ENCODE peak calls at places on chromosomes 12 and 14, in nine cellular contexts. F is cardiac fibroblast, C is left cardiac atrium, Z is NCI-H345, J is B cell, D is fibroblast of the aortic adventitia, N is uterus, R is epithelial cell of esophagus, U is Kasumi-1. K is an unnamed sample.

GRCh38 chr12:1289371-1290155 is 298.5 kb downstream of the ERC1 start:
- DNase-seq in F (no peak), C (no peak), Z (no peak), J (no peak), D (peak; percentile 17), N (no peak), R (no peak), U (peak; percentile 63), K (no peak)

GRCh38 chr12:72832024-72832423 is 559.9 kb downstream of the TRHDE start:
- DNase-seq in F (no peak), C (no peak), Z (no peak), J (no peak), D (no peak), N (no peak), R (no peak), U (no peak), K (no peak)

GRCh38 chr14:92632546-92633273 is 115.7 kb downstream of the LGMN start:
- DNase-seq in F (no peak), C (no peak), Z (no peak), J (no peak), D (no peak), N (no peak), R (no peak), U (no peak), K (no peak)

GRCh38 chr12:26156996-26157395 is 32.2 kb upstream of the BHLHE41 start:
- DNase-seq in F (no peak), C (no peak), Z (no peak), J (no peak), D (no peak), N (no peak), R (no peak), U (no peak), K (no peak)

GRCh38 chr12:18570543-18570942 is 167.3 kb downstream of the PLCZ1 start:
- DNase-seq in F (no peak), C (no peak), Z (no peak), J (no peak), D (no peak), N (no peak), R (peak; percentile 5), U (no peak), K (no peak)

GRCh38 chr14:102949062-102949800 is 26.8 kb downstream of the AMN start:
- DNase-seq in F (no peak), C (no peak), Z (no peak), J (peak; percentile 74), D (no peak), N (no peak), R (no peak), U (peak; percentile 52), K (peak; percentile 41)

GRCh38 chr12:19657401-19657800 is 218.1 kb downstream of the AEBP2 start:
- DNase-seq in F (no peak), C (no peak), Z (no peak), J (no peak), D (peak; percentile 27), N (no peak), R (no peak), U (no peak), K (no peak)

GRCh38 chr14:34488528-34488927 is 26.5 kb upstream of the SPTSSA start:
- DNase-seq in F (no peak), C (no peak), Z (no peak), J (no peak), D (no peak), N (no peak), R (no peak), U (no peak), K (no peak)

GRCh38 chr12:111363578-111363977 is 5.3 kb downstream of the PHETA1 start:
- DNase-seq in F (peak; percentile 78), C (no peak), Z (no peak), J (no peak), D (peak; percentile 65), N (no peak), R (no peak), U (no peak), K (no peak)

GRCh38 chr12:93943766-93944165 is 204.6 kb upstream of the PLXNC1 start:
- DNase-seq in F (peak; percentile 66), C (peak; percentile 27), Z (no peak), J (no peak), D (peak; percentile 69), N (no peak), R (peak; percentile 72), U (no peak), K (no peak)

GRCh38 chr14:67673451-67673850 is 981 bp downstream of the VTI1B start:
- DNase-seq in F (peak; percentile 56), C (no peak), Z (no peak), J (no peak), D (peak; percentile 6), N (no peak), R (peak; percentile 42), U (no peak), K (no peak)

GRCh38 chr12:112386726-112387125 is 4.5 kb upstream of the HECTD4 start:
- DNase-seq in F (peak; percentile 90), C (peak; percentile 35), Z (no peak), J (no peak), D (peak; percentile 89), N (peak; percentile 29), R (no peak), U (peak; percentile 38), K (no peak)

GRCh38 chr12:115871714-115872113 is 405.8 kb downstream of the MED13L start:
- DNase-seq in F (peak; percentile 24), C (no peak), Z (peak; percentile 80), J (no peak), D (peak; percentile 19), N (no peak), R (peak; percentile 26), U (peak; percentile 71), K (no peak)

GRCh38 chr12:72083096-72083825 is 144.6 kb downstream of the TPH2 start:
- DNase-seq in F (no peak), C (no peak), Z (no peak), J (no peak), D (no peak), N (no peak), R (no peak), U (no peak), K (no peak)

GRCh38 chr12:59383426-59383822 is 212.4 kb upstream of the SLC16A7 start:
- DNase-seq in F (peak; percentile 48), C (no peak), Z (no peak), J (no peak), D (peak; percentile 83), N (no peak), R (peak; percentile 87), U (no peak), K (no peak)

GRCh38 chr14:34749408-34749807 is 35.0 kb upstream of the CFL2 start:
- DNase-seq in F (no peak), C (no peak), Z (no peak), J (no peak), D (no peak), N (no peak), R (no peak), U (no peak), K (no peak)

GRCh38 chr12:47095446-47096236 is 15.9 kb upstream of the AMIGO2 start:
- DNase-seq in F (peak; percentile 88), C (no peak), Z (no peak), J (no peak), D (peak; percentile 78), N (no peak), R (peak; percentile 79), U (no peak), K (no peak)

GRCh38 chr12:51059086-51059485 is 11.0 kb downstream of the LETMD1 start:
- DNase-seq in F (no peak), C (no peak), Z (no peak), J (no peak), D (no peak), N (no peak), R (no peak), U (no peak), K (no peak)

GRCh38 chr14:89572566-89573398 is 155.7 kb upstream of the FOXN3 start:
- DNase-seq in F (no peak), C (no peak), Z (peak; percentile 7), J (no peak), D (no peak), N (no peak), R (no peak), U (no peak), K (no peak)

GRCh38 chr12:32533971-32534590 is 134.7 kb downstream of the FGD4 start:
- DNase-seq in F (peak; percentile 99), C (peak; percentile 43), Z (peak; percentile 33), J (peak; percentile 39), D (peak; percentile 87), N (peak; percentile 22), R (peak; percentile 77), U (no peak), K (no peak)

GRCh38 chr12:120367252-120367923 is 1.6 kb downstream of the MSI1 start:
- DNase-seq in F (no peak), C (no peak), Z (peak; percentile 18), J (no peak), D (no peak), N (no peak), R (no peak), U (peak; percentile 19), K (no peak)

GRCh38 chr12:110937104-110937641 is 16.8 kb upstream of the MYL2 start:
- DNase-seq in F (peak; percentile 53), C (peak; percentile 40), Z (peak; percentile 51), J (peak; percentile 75), D (peak; percentile 45), N (peak; percentile 35), R (peak; percentile 60), U (peak; percentile 56), K (peak; percentile 70)

GRCh38 chr14:64218344-64219240 is 75.6 kb downstream of the ESR2 start:
- DNase-seq in F (peak; percentile 47), C (peak; percentile 43), Z (no peak), J (no peak), D (peak; percentile 20), N (no peak), R (no peak), U (no peak), K (no peak)

GRCh38 chr12:77754086-77754485 is 76.6 kb upstream of the NAV3 start:
- DNase-seq in F (no peak), C (no peak), Z (no peak), J (no peak), D (no peak), N (no peak), R (no peak), U (no peak), K (no peak)

GRCh38 chr12:51812871-51813270 is 35.6 kb downstream of the FIGNL2 start:
- DNase-seq in F (no peak), C (no peak), Z (no peak), J (no peak), D (no peak), N (no peak), R (no peak), U (no peak), K (no peak)

GRCh38 chr12:94059394-94060368 is 88.7 kb upstream of the PLXNC1 start:
- DNase-seq in F (no peak), C (no peak), Z (no peak), J (no peak), D (no peak), N (no peak), R (peak; percentile 37), U (no peak), K (no peak)

GRCh38 chr14:77025744-77026165 is 2.8 kb downstream of the IRF2BPL start:
- DNase-seq in F (peak; percentile 28), C (no peak), Z (no peak), J (no peak), D (no peak), N (no peak), R (peak; percentile 35), U (no peak), K (no peak)

GRCh38 chr12:46518184-46518583 is 145.6 kb upstream of the SLC38A2 start:
- DNase-seq in F (no peak), C (no peak), Z (no peak), J (no peak), D (no peak), N (no peak), R (no peak), U (no peak), K (no peak)

GRCh38 chr14:66508846-66509621 is 1.1 kb downstream of the GPHN start:
- DNase-seq in F (peak; percentile 42), C (peak; percentile 35), Z (peak; percentile 39), J (peak; percentile 53), D (peak; percentile 39), N (peak; percentile 39), R (peak; percentile 52), U (no peak), K (peak; percentile 54)

GRCh38 chr12:93536766-93537515 is 35.5 kb upstream of the SOCS2 start:
- DNase-seq in F (peak; percentile 16), C (no peak), Z (no peak), J (no peak), D (no peak), N (no peak), R (no peak), U (no peak), K (no peak)

GRCh38 chr14:81927069-81927468 is 393.4 kb upstream of the SEL1L start:
- DNase-seq in F (no peak), C (no peak), Z (no peak), J (no peak), D (no peak), N (no peak), R (no peak), U (peak; percentile 41), K (no peak)